ENCODE peak calls at places on chromosomes 1 and 21, in four cellular contexts. G is A549, F is GM06990, I is HepG2. D is an unnamed sample.

GRCh38 chr21:31255846-31256395 is 88.1 kb downstream of the TIAM1 start:
- DNase-seq in F (no peak), I (no peak), G (no peak), D (no peak)

GRCh38 chr21:46119565-46120271 is 21.8 kb downstream of the COL6A2 start:
- DNase-seq in G (no peak), I (no peak), F (no peak), D (no peak)

GRCh38 chr1:233406339-233406960 is 78.9 kb downstream of the MAP3K21 start:
- DNase-seq in F (no peak), I (no peak), G (no peak), D (no peak)

GRCh38 chr1:200115532-200115931 is 88.0 kb downstream of the NR5A2 start:
- DNase-seq in F (no peak), I (no peak), G (no peak), D (no peak)

GRCh38 chr21:28308516-28308915 is 684.2 kb downstream of the LTN1 start:
- DNase-seq in I (no peak), F (no peak), G (no peak), D (no peak)

GRCh38 chr1:203351037-203351625 is at the start of gene FMOD:
- DNase-seq in G (no peak), I (no peak), F (no peak), D (peak)

GRCh38 chr1:79197421-79197820 is 190.9 kb upstream of the ADGRL4 start:
- DNase-seq in G (no peak), F (no peak), I (no peak), D (peak)

GRCh38 chr1:178633068-178633467 is 92.0 kb upstream of the RALGPS2 start:
- DNase-seq in G (peak), I (no peak), F (no peak), D (peak)

GRCh38 chr1:87103099-87103498 is 188.7 kb downstream of the HS2ST1 start:
- DNase-seq in G (no peak), F (no peak), I (no peak), D (peak)

GRCh38 chr1:2644591-2645101 is 11.8 kb upstream of the MMEL1 start:
- DNase-seq in G (no peak), F (no peak), I (no peak), D (no peak)

GRCh38 chr1:223756002-223756775 is 43.9 kb downstream of the CAPN2 start:
- DNase-seq in I (no peak), F (no peak), G (no peak), D (no peak)

GRCh38 chr1:221742555-221743415 is 896 bp upstream of the DUSP10 start:
- DNase-seq in G (peak), I (peak), F (peak), D (peak)

GRCh38 chr1:24940231-24940630 is 10.2 kb upstream of the RUNX3 start:
- DNase-seq in G (no peak), F (no peak), I (no peak), D (no peak)

GRCh38 chr1:18803392-18803791 is 56.1 kb downstream of the TAS1R2 start:
- DNase-seq in G (no peak), F (no peak), I (no peak), D (no peak)

GRCh38 chr1:98429851-98430496 is 231.5 kb upstream of the SNX7 start:
- DNase-seq in I (peak), F (no peak), G (no peak), D (no peak)
- TF ChIP-seq CTCF in I (no peak), F (no peak), G (no peak), D (no peak)

GRCh38 chr1:228378453-228379164 is 28.0 kb downstream of the TRIM11 start:
- DNase-seq in G (peak), I (no peak), F (peak), D (peak)

GRCh38 chr1:228376262-228376628 is 30.4 kb downstream of the TRIM11 start:
- DNase-seq in G (no peak), I (no peak), F (no peak), D (no peak)

GRCh38 chr1:228379165-228379460 is 27.5 kb downstream of the TRIM11 start:
- DNase-seq in G (no peak), I (no peak), F (no peak), D (no peak)

GRCh38 chr1:228376651-228377631 is 29.7 kb downstream of the TRIM11 start:
- DNase-seq in I (no peak), G (no peak), F (no peak), D (no peak)

DNA sequence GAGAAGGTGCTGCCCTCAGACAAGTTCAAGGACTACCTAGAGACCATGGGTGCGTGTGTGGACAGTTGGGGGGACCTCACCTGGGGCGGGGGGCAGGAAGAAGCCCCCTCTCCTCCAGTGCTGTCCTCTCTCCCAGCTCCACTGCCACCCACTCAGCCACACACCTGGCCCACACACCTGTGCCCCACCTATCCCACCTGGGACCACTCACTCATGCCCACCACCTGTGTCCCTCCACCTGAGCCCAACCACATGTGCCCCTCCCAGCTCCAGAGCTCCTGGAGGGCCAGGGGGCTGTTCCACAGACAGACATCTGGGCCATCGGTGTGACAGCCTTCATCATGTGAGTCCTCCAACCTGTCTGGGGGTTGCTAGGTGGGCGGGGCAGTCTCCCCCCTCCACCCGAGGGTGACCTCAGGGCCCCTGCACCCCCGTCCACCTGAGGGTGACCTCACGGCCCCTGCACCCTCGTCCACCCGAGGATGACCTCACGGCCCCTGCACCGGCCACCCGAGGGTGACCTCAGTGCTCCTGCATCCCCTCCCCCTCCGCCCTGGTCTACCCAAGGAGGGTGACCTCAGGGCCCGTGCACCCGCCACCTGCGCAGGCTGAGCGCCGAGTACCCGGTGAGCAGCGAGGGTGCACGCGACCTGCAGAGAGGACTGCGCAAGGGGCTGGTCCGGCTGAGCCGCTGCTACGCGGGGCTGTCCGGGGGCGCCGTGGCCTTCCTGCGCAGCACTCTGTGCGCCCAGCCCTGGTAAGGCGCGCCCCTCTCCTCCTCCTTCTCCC is 28.8 kb downstream of the TRIM11 start:
- DNase-seq in I (no peak), G (no peak), F (no peak), D (no peak)
- H3K4me3 ChIP-seq in I (no peak), G (peak), F (peak), D (no peak)

GRCh38 chr1:218546314-218546713 is 201.2 kb downstream of the TGFB2 start:
- DNase-seq in G (no peak), F (no peak), I (no peak), D (peak)
- TF ChIP-seq CTCF in G (no peak), F (no peak), I (no peak), D (peak)

GRCh38 chr1:212917134-212917485 is 33.2 kb upstream of the VASH2 start:
- DNase-seq in G (no peak), I (no peak), F (no peak), D (no peak)

GRCh38 chr1:212917858-212918257 is 32.5 kb upstream of the VASH2 start:
- DNase-seq in F (no peak), G (no peak), I (no peak), D (no peak)

GRCh38 chr1:212915245-212916091 is 34.9 kb upstream of the VASH2 start:
- DNase-seq in G (peak), I (peak), F (no peak), D (no peak)

GRCh38 chr1:212914789-212915188 is 35.6 kb upstream of the VASH2 start:
- DNase-seq in G (no peak), F (no peak), I (no peak), D (no peak)

DNA sequence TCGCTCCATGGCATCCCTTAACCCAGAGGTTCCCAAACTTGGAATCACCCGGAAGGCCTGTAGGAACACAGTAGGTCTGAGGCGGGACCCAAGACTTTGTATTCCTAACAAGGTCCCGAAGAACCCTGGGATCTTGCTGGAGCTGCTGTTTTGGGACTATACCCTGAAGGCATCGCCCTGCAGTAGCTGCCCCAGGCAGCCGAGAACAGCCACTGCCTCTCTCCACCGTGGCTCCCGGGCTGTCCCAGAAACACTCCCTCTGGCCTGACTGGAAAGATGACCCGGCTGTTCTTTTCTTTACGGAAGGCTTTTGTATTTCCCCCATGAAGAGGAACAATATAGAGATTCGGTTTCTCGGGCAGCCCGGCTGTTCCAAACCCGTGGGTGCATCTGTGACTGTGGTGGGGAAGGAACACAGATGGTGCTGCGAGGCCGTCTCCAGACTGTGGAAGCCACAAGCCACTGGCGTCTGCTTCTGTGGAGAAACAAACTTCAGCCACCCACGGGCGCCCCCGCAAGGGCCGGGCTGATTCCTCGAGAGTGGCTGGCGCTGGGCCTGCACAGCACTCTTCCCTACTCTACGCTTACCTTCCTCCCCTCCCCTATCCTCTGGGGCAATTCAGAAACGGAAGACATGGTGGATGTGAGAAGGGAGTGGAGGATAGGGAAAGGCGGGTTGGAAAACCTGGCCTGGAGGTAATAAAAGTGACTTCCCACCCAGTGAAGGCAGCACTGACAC is 33.8 kb upstream of the VASH2 start:
- DNase-seq in F (peak), I (peak), G (no peak), D (peak)
- H3K4me3 ChIP-seq in F (no peak), I (no peak), G (no peak), D (no peak)

GRCh38 chr1:168980180-168980579 is 126.3 kb upstream of the ATP1B1 start:
- DNase-seq in F (no peak), G (no peak), I (no peak), D (no peak)
- TF ChIP-seq CTCF in F (no peak), G (no peak), I (no peak), D (no peak)

GRCh38 chr1:93814795-93815737 is 63.9 kb downstream of the DNTTIP2 start:
- DNase-seq in F (no peak), I (no peak), G (no peak), D (no peak)

GRCh38 chr1:93817819-93818569 is 61.0 kb downstream of the DNTTIP2 start:
- DNase-seq in F (no peak), G (no peak), I (no peak), D (no peak)

GRCh38 chr1:93818570-93818959 is 60.4 kb downstream of the DNTTIP2 start:
- DNase-seq in I (no peak), F (no peak), G (no peak), D (no peak)

GRCh38 chr1:93815738-93816110 is 63.3 kb downstream of the DNTTIP2 start:
- DNase-seq in F (no peak), G (no peak), I (no peak), D (no peak)

DNA sequence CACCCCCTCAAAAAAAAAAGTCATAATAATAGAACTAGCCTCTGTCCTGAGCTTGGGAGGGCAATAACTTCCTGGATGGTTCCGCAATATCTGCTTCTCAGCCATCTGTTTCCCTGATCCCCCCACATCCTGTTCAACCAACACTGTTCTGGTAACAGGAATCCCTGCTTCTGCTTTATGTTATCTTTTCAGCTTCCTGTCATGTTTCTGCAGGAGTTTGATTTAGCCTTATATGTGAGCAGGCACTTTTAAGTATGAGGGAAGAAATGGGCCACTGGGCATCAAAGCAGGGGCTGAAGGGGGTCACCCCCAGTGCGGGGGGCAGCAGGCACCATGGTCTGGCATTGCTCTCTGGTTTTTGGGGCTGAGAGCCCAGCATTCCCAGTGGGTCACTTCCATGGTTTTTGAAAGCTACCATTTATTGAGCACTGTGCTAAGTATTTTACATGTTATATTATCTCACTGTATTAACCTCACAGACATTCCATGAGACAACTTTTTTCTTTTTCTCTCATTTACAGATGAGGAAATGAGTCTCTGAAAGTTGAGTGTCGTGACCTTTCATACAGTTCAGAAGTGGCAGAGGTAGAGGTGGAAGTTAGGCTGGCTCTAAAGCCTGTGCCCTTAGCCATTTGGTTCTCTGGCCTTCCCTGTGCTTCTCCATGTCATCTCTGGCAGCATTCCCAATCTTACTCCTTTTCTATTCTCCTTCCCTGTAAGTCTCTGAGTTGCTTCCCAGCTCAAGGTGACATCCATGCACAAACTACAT is 61.9 kb downstream of the DNTTIP2 start:
- DNase-seq in I (peak), G (no peak), F (no peak), D (peak)
- H3K4me3 ChIP-seq in I (no peak), G (no peak), F (no peak), D (no peak)

D was measured in foreskin fibroblast.